ENCODE peak calls at places on chromosomes 12 and 14, in four cellular contexts. E is GM23248, T is HepG2, R is endothelial cell of umbilical vein. F is an unnamed sample.

GRCh38 chr12:132044661-132045412 is 95.1 kb downstream of the EP400 start:
- DNase-seq in E (no peak), T (no peak), R (no peak), F (no peak)

GRCh38 chr14:60753264-60754126 is 18.9 kb downstream of the MNAT1 start:
- DNase-seq in E (no peak), T (no peak), R (no peak), F (peak; percentile 79)

GRCh38 chr12:122078141-122079037 is at the start of gene MLXIP:
- DNase-seq in E (peak; percentile 98), T (peak; percentile 78), R (peak; percentile 92), F (peak; percentile 87)

GRCh38 chr12:96094201-96094600 is 58.8 kb upstream of the LTA4H start:
- DNase-seq in E (peak; percentile 40), T (no peak), R (peak; percentile 93), F (peak; percentile 46)

GRCh38 chr14:68757618-68758081 is 35.2 kb downstream of the ZFP36L1 start:
- DNase-seq in E (peak; percentile 23), T (peak; percentile 39), R (no peak), F (no peak)

GRCh38 chr12:95995238-95996031 is 709 bp downstream of the HAL start:
- DNase-seq in E (no peak), T (no peak), R (no peak), F (no peak)

GRCh38 chr12:19402211-19402610 is 37.1 kb upstream of the AEBP2 start:
- DNase-seq in E (no peak), T (peak; percentile 15), R (no peak), F (no peak)

GRCh38 chr14:105806568-105806967 is 280.2 kb downstream of the TMEM121 start:
- DNase-seq in E (no peak), T (no peak), R (no peak), F (no peak)

GRCh38 chr12:97552410-97553050 is 89.9 kb downstream of the RMST start:
- DNase-seq in E (no peak), T (no peak), R (no peak), F (no peak)

GRCh38 chr12:132888852-132889251 is 1.4 kb upstream of the CHFR start:
- DNase-seq in E (no peak), T (no peak), R (no peak), F (no peak)

GRCh38 chr14:90518941-90519256 is 122.1 kb downstream of the CALM1 start:
- DNase-seq in E (peak; percentile 36), T (peak; percentile 53), R (peak; percentile 44), F (peak; percentile 8)

GRCh38 chr12:6778212-6778570 is 5.9 kb downstream of the LAG3 start:
- DNase-seq in E (peak; percentile 78), T (no peak), R (no peak), F (no peak)

GRCh38 chr12:45615268-45615667 is 114.2 kb upstream of the ARID2 start:
- DNase-seq in E (peak; percentile 59), T (no peak), R (peak; percentile 80), F (no peak)

GRCh38 chr14:35740215-35740614 is 68.9 kb downstream of the RALGAPA1 start:
- DNase-seq in E (no peak), T (no peak), R (no peak), F (no peak)

GRCh38 chr12:6788972-6789905 is at the start of gene CD4:
- DNase-seq in E (no peak), T (no peak), R (no peak), F (no peak)

GRCh38 chr12:3185260-3185870 is 108.2 kb downstream of the TSPAN9 start:
- DNase-seq in E (no peak), T (no peak), R (no peak), F (no peak)

GRCh38 chr12:63124778-63125177 is 26.2 kb downstream of the AVPR1A start:
- DNase-seq in E (peak; percentile 47), T (no peak), R (no peak), F (no peak)

GRCh38 chr12:123077298-123078113 is 73.4 kb downstream of the PITPNM2 start:
- DNase-seq in E (no peak), T (no peak), R (no peak), F (no peak)

GRCh38 chr12:54173066-54173726 is 15.6 kb downstream of the SMUG1 start:
- DNase-seq in E (peak; percentile 76), T (no peak), R (peak; percentile 2), F (peak; percentile 47)

GRCh38 chr14:75044322-75044721 is 6.9 kb downstream of the MLH3 start:
- DNase-seq in E (peak; percentile 75), T (no peak), R (peak; percentile 69), F (no peak)

DNA sequence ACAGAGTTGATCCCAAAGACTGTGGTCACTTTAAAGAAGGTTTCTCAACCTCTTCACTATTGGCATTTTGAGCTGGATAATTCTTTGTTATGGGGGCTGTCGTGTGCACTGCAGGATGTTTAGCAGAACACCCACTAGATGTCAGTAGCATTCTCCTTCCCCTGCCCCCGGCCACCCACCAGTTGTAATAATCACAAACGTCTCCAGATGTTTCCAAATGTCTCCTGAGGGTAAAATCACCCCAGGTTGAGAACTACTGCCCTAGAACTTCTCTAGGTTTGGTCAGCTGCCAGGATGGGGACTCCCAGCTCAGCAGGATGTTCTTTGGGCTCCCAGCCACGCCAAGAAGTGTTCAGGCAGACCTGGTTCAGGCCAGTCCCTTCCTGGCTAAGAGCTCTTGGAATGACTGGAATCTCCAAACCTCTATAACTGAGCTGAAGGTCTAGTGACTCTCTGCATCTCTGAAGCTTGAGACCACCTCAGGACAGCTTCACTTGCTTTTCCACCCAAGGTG is 12.5 kb upstream of the AJUBA start:
- DNase-seq in E (peak; percentile 64), T (peak; percentile 67), R (peak; percentile 49), F (no peak)
- H3K9ac ChIP-seq in E (peak overlapping the region; percentile 34), T (no peak overlapping the region), R (no peak overlapping the region), F (no peak overlapping the region)

GRCh38 chr12:57230381-57231155 is 1.1 kb downstream of the SHMT2 start:
- DNase-seq in E (peak; percentile 52), T (peak; percentile 34), R (no peak), F (no peak)

GRCh38 chr12:57227315-57228115 is 2.0 kb upstream of the SHMT2 start:
- DNase-seq in E (peak; percentile 56), T (no peak), R (no peak), F (no peak)

GRCh38 chr12:57231276-57232021 is 1.9 kb downstream of the SHMT2 start:
- DNase-seq in E (no peak), T (no peak), R (no peak), F (no peak)

GRCh38 chr12:57229634-57230380 is at the start of gene SHMT2:
- DNase-seq in E (peak; percentile 97), T (peak; percentile 95), R (peak; percentile 94), F (peak; percentile 97)

GRCh38 chr12:57229041-57229633 is 374 bp upstream of the SHMT2 start:
- DNase-seq in E (peak; percentile 51), T (no peak), R (no peak), F (no peak)
- H2AFZ ChIP-seq in E (peak overlapping the region; percentile 81), T (peak overlapping the region; percentile 51), R (peak overlapping the region; percentile 69), F (peak overlapping the region; percentile 74)

DNA sequence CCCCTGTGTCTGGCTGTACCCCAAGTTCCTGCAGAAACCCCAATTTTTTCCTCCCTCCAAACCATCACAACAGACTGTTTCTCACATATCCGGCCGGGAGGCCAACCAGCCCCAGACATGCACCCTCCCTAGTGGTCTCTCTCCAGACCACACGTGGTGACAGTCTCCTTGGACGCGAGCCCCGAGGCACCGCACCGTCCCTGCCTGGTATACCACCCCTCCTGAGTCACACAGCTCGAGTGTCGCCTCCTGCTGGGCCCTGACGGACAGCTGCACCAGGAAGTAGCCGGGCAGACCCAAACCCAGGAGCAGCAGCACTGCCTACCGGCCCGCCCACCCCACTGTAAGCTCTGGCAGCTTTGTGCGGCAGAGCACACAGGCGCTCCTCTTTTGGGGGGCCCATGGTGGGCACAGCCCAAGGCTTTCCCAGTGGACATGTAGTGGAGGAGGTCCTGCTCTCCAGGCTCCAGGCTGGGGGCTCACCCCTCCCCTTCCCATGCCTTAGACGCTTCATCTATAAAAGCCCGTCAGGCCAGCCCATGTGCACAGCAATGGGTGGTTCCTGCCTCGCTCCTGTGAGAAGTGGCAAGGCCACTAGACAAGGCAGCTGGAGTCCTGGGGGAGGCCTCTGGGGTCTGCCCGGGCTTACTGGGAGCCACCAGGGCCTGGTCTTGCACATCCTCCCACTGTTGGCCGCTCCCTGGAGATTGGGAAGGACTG is 97.5 kb downstream of the RFLNA start:
- DNase-seq in E (peak; percentile 80), T (no peak), R (peak; percentile 13), F (no peak)
- H3K9ac ChIP-seq in E (peak overlapping the region; percentile 65), T (no peak overlapping the region), R (no peak overlapping the region), F (no peak overlapping the region)

GRCh38 chr14:54353266-54353665 is 43.5 kb upstream of the CDKN3 start:
- DNase-seq in E (no peak), T (peak; percentile 69), R (no peak), F (no peak)
- H2AFZ ChIP-seq in E (no peak overlapping the region), T (no peak overlapping the region), R (no peak overlapping the region), F (no peak overlapping the region)